ENCODE peak calls at places on chromosomes 6 and 20, in eight cellular contexts. N, M, S, K, A, X, C and O are unnamed samples.

GRCh38 chr6:139520321-139520768 is 145.9 kb upstream of the CITED2 start:
- DNase-seq in N (no peak), M (no peak), S (no peak), K (no peak), A (no peak), X (no peak), C (no peak), O (no peak)

GRCh38 chr6:113856011-113856551 is 1.1 kb upstream of the MARCKS start:
- DNase-seq in N (peak; percentile 70), M (no peak), S (peak; percentile 47), K (peak; percentile 30), A (no peak), X (peak; percentile 36), C (no peak), O (peak; percentile 20)

GRCh38 chr20:49659096-49659495 is 54.6 kb downstream of the B4GALT5 start:
- DNase-seq in N (no peak), M (no peak), S (no peak), K (no peak), A (no peak), X (no peak), C (no peak), O (no peak)

GRCh38 chr6:133240511-133241087 is 558 bp upstream of the EYA4 start:
- DNase-seq in N (peak; percentile 83), M (no peak), S (no peak), K (no peak), A (no peak), X (no peak), C (no peak), O (no peak)

GRCh38 chr20:23287366-23288190 is 63.0 kb upstream of the NXT1 start:
- DNase-seq in N (no peak), M (no peak), S (no peak), K (no peak), A (no peak), X (no peak), C (no peak), O (no peak)

GRCh38 chr20:58194176-58194796 is 34.2 kb downstream of the ANKRD60 start:
- DNase-seq in N (no peak), M (no peak), S (no peak), K (no peak), A (no peak), X (no peak), C (no peak), O (peak; percentile 38)

GRCh38 chr6:167676666-167677421 is 149.9 kb upstream of the AFDN start:
- DNase-seq in N (no peak), M (no peak), S (no peak), K (no peak), A (no peak), X (no peak), C (no peak), O (no peak)

GRCh38 chr6:42512498-42513042 is 51.3 kb upstream of the UBR2 start:
- DNase-seq in N (no peak), M (no peak), S (no peak), K (no peak), A (no peak), X (no peak), C (no peak), O (no peak)

GRCh38 chr6:34484391-34484790 is 18.5 kb downstream of the PACSIN1 start:
- DNase-seq in N (no peak), M (no peak), S (no peak), K (no peak), A (no peak), X (no peak), C (no peak), O (no peak)

GRCh38 chr6:161018165-161018564 is 26.6 kb downstream of the MAP3K4 start:
- DNase-seq in N (no peak), M (no peak), S (no peak), K (no peak), A (no peak), X (no peak), C (no peak), O (no peak)